ENCODE peak calls at places on chromosome 4, in ten cellular contexts. D is body of pancreas, I is GM06990, K is kidney epithelial cell, F is RWPE1, A is glutamatergic neuron, B is psoas muscle, Q is colonic mucosa, P is kidney, N is progenitor cell of endocrine pancreas. T is an unnamed sample.

GRCh38 chr4:109959195-109959594 is 46.5 kb downstream of the EGF start:
- DNase-seq in D (no peak), I (no peak), K (no peak), F (no peak), A (no peak), B (no peak), Q (no peak), P (no peak), N (no peak), T (no peak)

GRCh38 chr4:87029356-87029755 is 94.5 kb downstream of the AFF1 start:
- DNase-seq in D (no peak), I (no peak), K (no peak), F (no peak), A (no peak), B (no peak), Q (no peak), P (no peak), N (no peak), T (no peak)

GRCh38 chr4:175109933-175110332 is 191.8 kb downstream of the ADAM29 start:
- DNase-seq in D (peak), I (no peak), K (no peak), F (no peak), A (no peak), B (no peak), Q (no peak), P (no peak), N (no peak), T (no peak)

GRCh38 chr4:40916880-40917279 is 167.1 kb downstream of the NSUN7 start:
- DNase-seq in D (peak), I (no peak), K (no peak), F (no peak), A (peak), B (peak), Q (peak), P (no peak), N (no peak), T (peak)

GRCh38 chr4:151541438-151542071 is 132.6 kb downstream of the FHIP1A start:
- DNase-seq in D (no peak), I (no peak), K (no peak), F (peak), A (peak), B (no peak), Q (no peak), P (no peak), N (no peak), T (no peak)

GRCh38 chr4:83054928-83055327 is 19.9 kb downstream of the COPS4 start:
- DNase-seq in D (no peak), I (no peak), K (no peak), F (peak), A (no peak), B (no peak), Q (no peak), P (no peak), N (no peak), T (peak)

GRCh38 chr4:36316544-36317082 is 35.2 kb downstream of the DTHD1 start:
- DNase-seq in D (no peak), I (no peak), K (no peak), F (no peak), A (no peak), B (no peak), Q (no peak), P (no peak), N (no peak), T (no peak)

GRCh38 chr4:152515678-152516077 is 20.2 kb downstream of the FBXW7 start:
- DNase-seq in D (no peak), I (no peak), K (no peak), F (peak), A (no peak), B (no peak), Q (no peak), P (no peak), N (no peak), T (no peak)

GRCh38 chr4:184649971-184650855 is 675 bp downstream of the PRIMPOL start:
- DNase-seq in D (no peak), I (no peak), K (no peak), F (no peak), A (peak), B (no peak), Q (no peak), P (no peak), N (no peak), T (no peak)

GRCh38 chr4:8238515-8239053 is 31.0 kb upstream of the HTRA3 start:
- DNase-seq in D (no peak), I (no peak), K (no peak), F (no peak), A (peak), B (no peak), Q (no peak), P (peak), N (peak), T (peak)

GRCh38 chr4:134251322-134251721 is 49.7 kb upstream of the PABPC4L start:
- DNase-seq in D (no peak), I (no peak), K (no peak), F (no peak), A (no peak), B (no peak), Q (no peak), P (no peak), N (no peak), T (no peak)

GRCh38 chr4:126172126-126172525 is 857.4 kb downstream of the FAT4 start:
- DNase-seq in D (no peak), I (no peak), K (no peak), F (no peak), A (no peak), B (no peak), Q (no peak), P (no peak), N (no peak), T (no peak)

GRCh38 chr4:44985152-44985551 is 258.8 kb upstream of the GNPDA2 start:
- DNase-seq in D (no peak), I (no peak), K (no peak), F (no peak), A (no peak), B (no peak), Q (no peak), P (no peak), N (no peak), T (no peak)

GRCh38 chr4:155494037-155494718 is 117.4 kb upstream of the MAP9 start:
- DNase-seq in D (no peak), I (no peak), K (no peak), F (no peak), A (no peak), B (no peak), Q (no peak), P (no peak), N (no peak), T (no peak)

GRCh38 chr4:98994474-98995182 is 893 bp upstream of the METAP1 start:
- DNase-seq in D (no peak), I (no peak), K (no peak), F (no peak), A (no peak), B (no peak), Q (no peak), P (no peak), N (no peak), T (no peak)

GRCh38 chr4:147096667-147097604 is 151.3 kb upstream of the TTC29 start:
- DNase-seq in D (no peak), I (no peak), K (peak), F (peak), A (no peak), B (no peak), Q (no peak), P (no peak), N (no peak), T (no peak)

GRCh38 chr4:135485371-135485770 is 1283.8 kb upstream of the PABPC4L start:
- DNase-seq in D (no peak), I (no peak), K (no peak), F (no peak), A (no peak), B (no peak), Q (no peak), P (no peak), N (no peak), T (no peak)
- TF ChIP-seq CTCF in D (no peak), I (no peak), K (no peak), F (no peak), A (no peak), B (no peak), Q (no peak), P (no peak), N (no peak), T (no peak)

GRCh38 chr4:17562157-17562556 is 14.8 kb upstream of the LAP3 start:
- DNase-seq in D (no peak), I (no peak), K (no peak), F (no peak), A (no peak), B (no peak), Q (no peak), P (no peak), N (no peak), T (no peak)
- TF ChIP-seq CTCF in D (no peak), I (no peak), K (no peak), F (no peak), A (no peak), B (peak), Q (no peak), P (no peak), N (peak), T (no peak)

GRCh38 chr4:3320361-3321023 is 27.7 kb downstream of the RGS12 start:
- DNase-seq in D (peak), I (no peak), K (no peak), F (no peak), A (no peak), B (peak), Q (peak), P (peak), N (no peak), T (no peak)

GRCh38 chr4:3316146-3316545 is 23.3 kb downstream of the RGS12 start:
- DNase-seq in D (peak), I (no peak), K (no peak), F (no peak), A (no peak), B (no peak), Q (peak), P (peak), N (no peak), T (no peak)

GRCh38 chr4:3317656-3318211 is 24.9 kb downstream of the RGS12 start:
- DNase-seq in D (no peak), I (no peak), K (no peak), F (no peak), A (no peak), B (no peak), Q (peak), P (peak), N (no peak), T (no peak)

GRCh38 chr4:3317011-3317655 is 24.3 kb downstream of the RGS12 start:
- DNase-seq in D (peak), I (no peak), K (no peak), F (no peak), A (no peak), B (no peak), Q (peak), P (peak), N (no peak), T (no peak)

DNA sequence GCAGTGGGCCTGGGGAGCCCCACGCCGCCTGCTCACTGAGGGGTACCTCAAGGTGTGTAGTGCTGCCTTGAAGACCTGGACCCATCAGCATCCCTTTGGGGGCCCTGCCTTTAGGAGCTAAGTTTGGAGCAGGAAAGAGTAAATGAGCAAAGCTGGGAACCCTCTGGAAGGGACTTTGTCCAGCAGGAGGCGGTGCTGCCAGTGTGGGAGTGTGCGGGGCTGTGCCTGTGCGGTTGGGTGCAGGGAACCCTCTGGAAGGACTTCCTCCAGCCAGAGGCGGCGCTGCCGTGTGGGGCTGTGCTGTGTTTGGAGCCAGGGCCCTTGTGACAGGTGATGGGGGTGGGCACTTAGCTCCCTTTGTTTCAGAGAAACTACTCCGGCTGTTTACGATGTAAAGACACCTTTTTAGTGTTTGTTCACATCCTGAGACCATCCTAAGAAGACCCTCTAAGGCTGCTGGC is 25.8 kb downstream of the RGS12 start:
- DNase-seq in D (peak), I (no peak), K (no peak), F (no peak), A (no peak), B (no peak), Q (peak), P (peak), N (no peak), T (no peak)
- TF ChIP-seq CTCF in D (no peak), I (peak), K (peak), F (no peak), A (no peak), B (no peak), Q (no peak), P (peak), N (peak), T (no peak)

GRCh38 chr4:73855406-73855805 is 2.3 kb downstream of the PF4V1 start:
- DNase-seq in D (no peak), I (no peak), K (no peak), F (no peak), A (no peak), B (no peak), Q (no peak), P (no peak), N (no peak), T (no peak)
- TF ChIP-seq CTCF in D (no peak), I (no peak), K (no peak), F (no peak), A (no peak), B (no peak), Q (no peak), P (no peak), N (no peak), T (no peak)

T was measured in Calu3.